ENCODE peak calls at places on chromosomes 13 and 19, in ten cellular contexts. J, N, M, A, U, L, R, C, X and T are unnamed samples.

GRCh38 chr13:54733639-54734038 is 1705.0 kb downstream of the OLFM4 start:
- DNase-seq in X (no peak), C (no peak), M (no peak), R (no peak), J (no peak), U (no peak), N (peak; percentile 20), A (no peak), L (no peak), T (no peak)

GRCh38 chr13:98372886-98373285 is 195.8 kb upstream of the RNF113B start:
- DNase-seq in N (no peak), R (no peak), L (no peak), M (no peak), C (no peak), A (no peak), J (no peak), X (no peak), U (no peak), T (no peak)

GRCh38 chr13:113171250-113172125 is 13.0 kb downstream of the PROZ start:
- DNase-seq in R (no peak), U (no peak), A (no peak), J (no peak), C (no peak), X (no peak), N (no peak), M (no peak), L (no peak), T (no peak)

GRCh38 chr19:12703056-12703455 is 6.6 kb upstream of the FBXW9 start:
- DNase-seq in L (no peak), A (no peak), C (no peak), U (no peak), M (no peak), N (peak; percentile 93), R (no peak), X (no peak), J (peak; percentile 38), T (no peak)

GRCh38 chr13:72379581-72379980 is 347.8 kb downstream of the MZT1 start:
- DNase-seq in J (no peak), X (no peak), L (no peak), M (no peak), N (no peak), C (no peak), R (no peak), U (no peak), A (no peak), T (no peak)

GRCh38 chr13:110015253-110015652 is 228.9 kb upstream of the IRS2 start:
- DNase-seq in J (no peak), N (no peak), L (no peak), A (no peak), R (no peak), X (no peak), U (no peak), M (no peak), C (no peak), T (no peak)

GRCh38 chr19:31317098-31317497 is 32.1 kb downstream of the TSHZ3 start:
- DNase-seq in N (no peak), J (no peak), U (no peak), R (no peak), A (no peak), X (no peak), L (no peak), M (no peak), C (no peak), T (no peak)

GRCh38 chr13:97977376-97977705 is 23.9 kb downstream of the IPO5 start:
- DNase-seq in J (no peak), M (no peak), R (no peak), C (no peak), A (no peak), U (no peak), N (no peak), L (no peak), X (no peak), T (no peak)

GRCh38 chr19:48842744-48843162 is 6.5 kb upstream of the HSD17B14 start:
- DNase-seq in M (no peak), U (no peak), R (peak; percentile 55), L (no peak), J (peak; percentile 50), X (no peak), C (no peak), A (peak; percentile 34), N (no peak), T (no peak)

GRCh38 chr13:93235258-93236015 is 8.8 kb downstream of the GPC6 start:
- DNase-seq in U (no peak), N (no peak), J (no peak), X (no peak), L (no peak), A (no peak), M (no peak), C (no peak), R (no peak), T (no peak)

GRCh38 chr13:30159446-30159839 is 147.9 kb downstream of the KATNAL1 start:
- DNase-seq in C (no peak), J (no peak), X (no peak), L (no peak), U (no peak), N (no peak), M (no peak), R (no peak), A (no peak), T (no peak)

GRCh38 chr19:18321729-18322091 is 1.2 kb downstream of the LSM4 start:
- DNase-seq in A (no peak), J (no peak), R (no peak), U (no peak), X (no peak), L (no peak), C (no peak), N (no peak), M (no peak), T (no peak)

GRCh38 chr13:25738342-25738771 is 313.5 kb downstream of the SHISA2 start:
- DNase-seq in M (no peak), N (no peak), L (no peak), J (no peak), X (no peak), U (no peak), R (peak; percentile 30), A (no peak), C (no peak), T (no peak)
- H3K27ac ChIP-seq in M (no peak overlapping the region), N (no peak overlapping the region), L (no peak overlapping the region), J (no peak overlapping the region), X (no peak overlapping the region), U (no peak overlapping the region), R (no peak overlapping the region), A (no peak overlapping the region), C (no peak overlapping the region), T (no peak overlapping the region)

GRCh38 chr19:6236310-6237291 is 43.2 kb downstream of the MLLT1 start:
- DNase-seq in J (peak; percentile 75), R (peak; percentile 64), X (peak; percentile 97), C (peak; percentile 73), U (peak; percentile 93), A (peak; percentile 71), N (no peak), L (no peak), M (no peak), T (peak; percentile 76)

GRCh38 chr19:6234527-6234926 is 45.2 kb downstream of the MLLT1 start:
- DNase-seq in L (no peak), X (no peak), M (no peak), U (no peak), R (no peak), N (no peak), J (no peak), A (no peak), C (no peak), T (no peak)

GRCh38 chr19:6233827-6234511 is 45.8 kb downstream of the MLLT1 start:
- DNase-seq in N (no peak), A (no peak), U (peak; percentile 88), J (no peak), X (no peak), M (no peak), L (peak; percentile 56), C (peak; percentile 76), R (no peak), T (peak; percentile 83)

GRCh38 chr19:6233051-6233826 is 46.5 kb downstream of the MLLT1 start:
- DNase-seq in L (peak; percentile 70), N (no peak), A (no peak), X (peak; percentile 69), J (no peak), R (no peak), C (peak; percentile 86), M (no peak), U (peak; percentile 85), T (peak; percentile 81)

GRCh38 chr19:6235031-6235951 is 44.5 kb downstream of the MLLT1 start:
- DNase-seq in R (no peak), L (no peak), C (no peak), X (no peak), U (no peak), A (no peak), N (no peak), M (no peak), J (no peak), T (no peak)
- H3K4me1 ChIP-seq in R (no peaks in the 10 kb centered on the region), L (peaks cover 79% of the 10 kb centered on the region), C (peaks cover 72% of the 10 kb centered on the region), X (peaks cover 35% of the 10 kb centered on the region), U (peaks cover 81% of the 10 kb centered on the region), A (peaks cover 39% of the 10 kb centered on the region), N (no peaks in the 10 kb centered on the region), M (peaks cover 21% of the 10 kb centered on the region), J (peaks cover 11% of the 10 kb centered on the region), T (peaks cover 43% of the 10 kb centered on the region)

DNA sequence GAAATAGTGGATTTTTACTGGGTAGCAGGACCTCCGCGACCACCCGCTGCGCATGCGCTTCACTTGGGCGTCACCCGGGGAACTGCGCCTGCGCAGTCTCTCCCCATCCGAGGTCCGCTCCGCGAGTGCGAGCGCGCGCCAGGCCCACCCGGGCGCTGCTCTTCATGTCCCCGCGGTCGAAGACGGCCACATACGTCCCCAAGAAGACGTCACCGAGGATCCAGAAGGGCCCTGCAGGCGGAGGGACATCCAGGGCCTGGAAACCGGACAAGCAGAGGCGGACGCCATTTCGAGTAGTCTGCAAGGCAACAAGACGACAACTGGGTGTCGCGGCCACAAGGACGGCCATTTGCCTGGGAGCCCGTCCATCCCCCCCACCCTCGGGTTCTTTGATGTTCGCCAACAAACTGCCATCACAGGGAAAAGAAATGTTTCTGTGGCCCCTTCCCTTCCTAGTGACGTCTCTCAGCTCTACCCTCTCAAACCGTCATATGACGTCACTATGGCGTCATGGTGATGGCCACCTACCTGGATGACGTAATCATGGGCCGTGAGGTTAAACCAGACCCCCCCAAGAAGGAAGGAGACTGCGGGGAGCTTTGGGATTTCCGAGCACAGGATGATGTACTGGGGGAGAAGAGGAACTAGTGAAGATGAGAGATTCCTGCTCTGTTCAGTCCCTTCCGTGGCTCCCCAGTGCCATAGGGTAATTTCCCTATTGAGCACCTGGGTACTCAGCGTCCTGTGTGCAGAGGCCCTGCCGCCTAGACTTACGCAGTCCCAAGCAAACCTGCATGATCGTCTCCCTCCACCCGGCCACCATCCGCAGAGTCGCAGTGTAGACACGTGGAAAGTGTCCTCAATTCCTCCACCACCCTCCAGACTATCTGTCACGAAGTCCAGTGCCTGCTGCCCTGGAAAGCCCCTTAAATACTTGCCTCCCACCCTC is 6.7 kb downstream of the NAPSA start:
- DNase-seq in L (peak; percentile 73), N (no peak), J (no peak), U (peak; percentile 73), R (peak; percentile 61), A (peak; percentile 64), C (peak; percentile 92), M (no peak), X (no peak), T (peak; percentile 92)
- H3K27ac ChIP-seq in L (peak overlapping the region; percentile 67), N (no peak overlapping the region), J (no peak overlapping the region), U (peak overlapping the region; percentile 88), R (peak overlapping the region; percentile 73), A (peak overlapping the region; percentile 79), C (peak overlapping the region; percentile 92), M (peak overlapping the region; percentile 81), X (peak overlapping the region; percentile 92), T (peak overlapping the region; percentile 45)

DNA sequence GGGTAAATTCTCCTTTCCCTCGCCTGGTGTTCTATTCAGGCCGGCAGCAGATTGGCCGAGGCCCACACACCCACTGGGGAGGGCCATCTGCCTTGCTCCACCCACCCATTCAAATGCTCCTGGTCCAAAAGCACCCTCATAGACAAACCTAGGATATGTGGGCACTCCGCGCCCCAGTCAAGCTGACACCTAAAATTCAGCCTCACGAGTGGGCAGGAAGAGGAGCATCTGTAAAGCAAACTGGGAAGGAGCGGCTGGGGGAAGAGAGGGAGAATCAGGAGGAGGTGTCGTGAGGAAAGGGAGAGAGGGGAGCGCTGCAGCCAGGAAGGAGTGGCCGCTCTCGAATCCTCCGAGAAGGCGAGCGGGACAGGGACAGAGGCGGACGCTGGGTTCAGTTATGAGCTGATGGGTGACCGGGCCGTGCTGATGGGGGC is 136.9 kb downstream of the USP12 start:
- DNase-seq in X (no peak), R (no peak), N (no peak), C (no peak), L (no peak), A (no peak), M (no peak), U (no peak), J (no peak), T (peak; percentile 36)
- H3K4me1 ChIP-seq in X (no peaks in the 10 kb centered on the region), R (no peaks in the 10 kb centered on the region), N (peaks cover 2% of the 10 kb centered on the region), C (no peaks in the 10 kb centered on the region), L (no peaks in the 10 kb centered on the region), A (no peaks in the 10 kb centered on the region), M (no peaks in the 10 kb centered on the region), U (peaks cover 7% of the 10 kb centered on the region), J (peaks cover 26% of the 10 kb centered on the region), T (peaks cover 9% of the 10 kb centered on the region)